ENCODE peak calls at places on chromosomes 5 and 9, in six cellular contexts. One of them, this sample, is unnamed.

GRCh38 chr5:146273109-146273508 is 65.5 kb upstream of the POU4F3 start:
- DNase-seq in effector CD4-positive, alpha-beta T cell: no peak
- DNase-seq in AG08395: no peak
- DNase-seq in HCT116: no peak
- DNase-seq in germinal center: no peak
- DNase-seq in effector memory CD4-positive, alpha-beta T cell: no peak
- DNase-seq in this sample: no peak

GRCh38 chr5:102540251-102540812 is 41.5 kb upstream of the SLCO6A1 start:
- DNase-seq in germinal center: no peak
- DNase-seq in effector memory CD4-positive, alpha-beta T cell: no peak
- DNase-seq in effector CD4-positive, alpha-beta T cell: no peak
- DNase-seq in AG08395: no peak
- DNase-seq in HCT116: no peak
- DNase-seq in this sample: no peak

GRCh38 chr5:662751-663435 is 30.3 kb downstream of the TPPP start:
- DNase-seq in germinal center: no peak
- DNase-seq in HCT116: no peak
- DNase-seq in effector memory CD4-positive, alpha-beta T cell: no peak
- DNase-seq in effector CD4-positive, alpha-beta T cell: no peak
- DNase-seq in AG08395: no peak
- DNase-seq in this sample: no peak

GRCh38 chr5:148912714-148913398 is 86.4 kb downstream of the ADRB2 start:
- DNase-seq in AG08395: peak
- DNase-seq in germinal center: no peak
- DNase-seq in effector memory CD4-positive, alpha-beta T cell: no peak
- DNase-seq in HCT116: peak
- DNase-seq in effector CD4-positive, alpha-beta T cell: no peak
- DNase-seq in this sample: no peak

GRCh38 chr5:74638776-74639537 is 1.6 kb downstream of the ENC1 start:
- DNase-seq in effector memory CD4-positive, alpha-beta T cell: no peak
- DNase-seq in effector CD4-positive, alpha-beta T cell: no peak
- DNase-seq in AG08395: no peak
- DNase-seq in HCT116: no peak
- DNase-seq in germinal center: no peak
- DNase-seq in this sample: no peak

GRCh38 chr9:12684923-12685468 is 8.2 kb upstream of the TYRP1 start:
- DNase-seq in effector memory CD4-positive, alpha-beta T cell: no peak
- DNase-seq in germinal center: no peak
- DNase-seq in effector CD4-positive, alpha-beta T cell: no peak
- DNase-seq in HCT116: no peak
- DNase-seq in AG08395: no peak
- DNase-seq in this sample: no peak

GRCh38 chr5:154962494-154962893 is 21.6 kb downstream of the MRPL22 start:
- DNase-seq in effector CD4-positive, alpha-beta T cell: no peak
- DNase-seq in effector memory CD4-positive, alpha-beta T cell: no peak
- DNase-seq in HCT116: no peak
- DNase-seq in germinal center: peak
- DNase-seq in AG08395: peak
- DNase-seq in this sample: no peak

GRCh38 chr5:74916831-74917710 is 50.9 kb upstream of the FAM169A start:
- DNase-seq in effector memory CD4-positive, alpha-beta T cell: no peak
- DNase-seq in germinal center: no peak
- DNase-seq in HCT116: no peak
- DNase-seq in AG08395: no peak
- DNase-seq in effector CD4-positive, alpha-beta T cell: no peak
- DNase-seq in this sample: no peak

GRCh38 chr9:129139993-129140396 is 28.8 kb downstream of the PTPA start:
- DNase-seq in germinal center: peak
- DNase-seq in HCT116: peak
- DNase-seq in effector CD4-positive, alpha-beta T cell: peak
- DNase-seq in AG08395: peak
- DNase-seq in effector memory CD4-positive, alpha-beta T cell: peak
- DNase-seq in this sample: peak

GRCh38 chr5:16074358-16074757 is 105.2 kb downstream of the MARCHF11 start:
- DNase-seq in effector CD4-positive, alpha-beta T cell: no peak
- DNase-seq in germinal center: no peak
- DNase-seq in AG08395: no peak
- DNase-seq in effector memory CD4-positive, alpha-beta T cell: no peak
- DNase-seq in HCT116: no peak
- DNase-seq in this sample: no peak

GRCh38 chr5:170896779-170897178 is 35.0 kb downstream of the RANBP17 start:
- DNase-seq in germinal center: no peak
- DNase-seq in HCT116: no peak
- DNase-seq in AG08395: no peak
- DNase-seq in effector CD4-positive, alpha-beta T cell: no peak
- DNase-seq in effector memory CD4-positive, alpha-beta T cell: no peak
- DNase-seq in this sample: no peak

GRCh38 chr9:34501889-34502425 is 20.8 kb downstream of the ENHO start:
- DNase-seq in HCT116: no peak
- DNase-seq in germinal center: no peak
- DNase-seq in effector memory CD4-positive, alpha-beta T cell: no peak
- DNase-seq in effector CD4-positive, alpha-beta T cell: no peak
- DNase-seq in AG08395: peak
- DNase-seq in this sample: no peak

GRCh38 chr5:119451561-119451960 is 736 bp upstream of the HSD17B4 start:
- DNase-seq in HCT116: no peak
- DNase-seq in effector memory CD4-positive, alpha-beta T cell: no peak
- DNase-seq in effector CD4-positive, alpha-beta T cell: no peak
- DNase-seq in germinal center: no peak
- DNase-seq in AG08395: no peak
- DNase-seq in this sample: no peak

GRCh38 chr9:6405371-6405770 is 7.6 kb upstream of the UHRF2 start:
- DNase-seq in effector memory CD4-positive, alpha-beta T cell: no peak
- DNase-seq in HCT116: no peak
- DNase-seq in germinal center: no peak
- DNase-seq in AG08395: no peak
- DNase-seq in effector CD4-positive, alpha-beta T cell: no peak
- DNase-seq in this sample: no peak

GRCh38 chr5:141707535-141707934 is 25.5 kb upstream of the ARAP3 start:
- DNase-seq in effector memory CD4-positive, alpha-beta T cell: no peak
- DNase-seq in HCT116: no peak
- DNase-seq in AG08395: no peak
- DNase-seq in germinal center: no peak
- DNase-seq in effector CD4-positive, alpha-beta T cell: no peak
- DNase-seq in this sample: no peak

GRCh38 chr9:92747459-92748232 is 17.0 kb downstream of the BICD2 start:
- DNase-seq in effector CD4-positive, alpha-beta T cell: no peak
- DNase-seq in HCT116: no peak
- DNase-seq in effector memory CD4-positive, alpha-beta T cell: no peak
- DNase-seq in germinal center: no peak
- DNase-seq in AG08395: peak
- DNase-seq in this sample: no peak

GRCh38 chr9:93083592-93084470 is 12.2 kb upstream of the CARD19 start:
- DNase-seq in effector memory CD4-positive, alpha-beta T cell: no peak
- DNase-seq in effector CD4-positive, alpha-beta T cell: no peak
- DNase-seq in AG08395: no peak
- DNase-seq in HCT116: no peak
- DNase-seq in germinal center: no peak
- DNase-seq in this sample: no peak

GRCh38 chr5:168020522-168021294 is 270.7 kb upstream of the WWC1 start:
- DNase-seq in HCT116: no peak
- DNase-seq in effector CD4-positive, alpha-beta T cell: no peak
- DNase-seq in AG08395: no peak
- DNase-seq in germinal center: no peak
- DNase-seq in effector memory CD4-positive, alpha-beta T cell: no peak
- DNase-seq in this sample: no peak

This sample was measured in SK-N-MC.